ENCODE peak calls at places on chromosomes 6 and 20, in eight cellular contexts. One of them, this sample, is unnamed.

GRCh38 chr6:27267865-27268444 is 20.5 kb downstream of the PRSS16 start:
- DNase-seq in activated CD4-positive, CD25-positive, alpha-beta regulatory T cell: no peak
- DNase-seq in OCI-LY7: no peak
- DNase-seq in iris pigment epithelial cell: no peak
- DNase-seq in lung microvascular endothelial cell: no peak
- DNase-seq in NCI-H510A treated with DMSO at 0.1 percent for 48 hours: no peak
- DNase-seq in posterior vena cava: no peak
- DNase-seq in psoas muscle: no peak
- DNase-seq in this sample: peak

GRCh38 chr20:50226093-50226974 is 35.7 kb downstream of the CEBPB start:
- DNase-seq in activated CD4-positive, CD25-positive, alpha-beta regulatory T cell: no peak
- DNase-seq in NCI-H510A treated with DMSO at 0.1 percent for 48 hours: no peak
- DNase-seq in OCI-LY7: no peak
- DNase-seq in psoas muscle: peak
- DNase-seq in posterior vena cava: peak
- DNase-seq in lung microvascular endothelial cell: no peak
- DNase-seq in iris pigment epithelial cell: peak
- DNase-seq in this sample: no peak

GRCh38 chr6:157759028-157759427 is 64.0 kb upstream of the SNX9 start:
- DNase-seq in OCI-LY7: no peak
- DNase-seq in psoas muscle: no peak
- DNase-seq in NCI-H510A treated with DMSO at 0.1 percent for 48 hours: no peak
- DNase-seq in activated CD4-positive, CD25-positive, alpha-beta regulatory T cell: no peak
- DNase-seq in lung microvascular endothelial cell: no peak
- DNase-seq in iris pigment epithelial cell: no peak
- DNase-seq in posterior vena cava: no peak
- DNase-seq in this sample: no peak

GRCh38 chr20:50305636-50306477 is 115.2 kb downstream of the CEBPB start:
- DNase-seq in OCI-LY7: no peak
- DNase-seq in lung microvascular endothelial cell: peak
- DNase-seq in psoas muscle: peak
- DNase-seq in posterior vena cava: no peak
- DNase-seq in iris pigment epithelial cell: no peak
- DNase-seq in NCI-H510A treated with DMSO at 0.1 percent for 48 hours: peak
- DNase-seq in activated CD4-positive, CD25-positive, alpha-beta regulatory T cell: no peak
- DNase-seq in this sample: no peak

GRCh38 chr6:38567436-38567835 is 72.3 kb downstream of the BTBD9 start:
- DNase-seq in lung microvascular endothelial cell: peak
- DNase-seq in OCI-LY7: no peak
- DNase-seq in iris pigment epithelial cell: peak
- DNase-seq in posterior vena cava: peak
- DNase-seq in psoas muscle: peak
- DNase-seq in activated CD4-positive, CD25-positive, alpha-beta regulatory T cell: no peak
- DNase-seq in NCI-H510A treated with DMSO at 0.1 percent for 48 hours: peak
- DNase-seq in this sample: peak

GRCh38 chr20:41050361-41051019 is 21.9 kb downstream of the TOP1 start:
- DNase-seq in psoas muscle: no peak
- DNase-seq in activated CD4-positive, CD25-positive, alpha-beta regulatory T cell: no peak
- DNase-seq in OCI-LY7: no peak
- DNase-seq in iris pigment epithelial cell: no peak
- DNase-seq in NCI-H510A treated with DMSO at 0.1 percent for 48 hours: no peak
- DNase-seq in posterior vena cava: no peak
- DNase-seq in lung microvascular endothelial cell: no peak
- DNase-seq in this sample: no peak

GRCh38 chr6:108161724-108162282 is 4.0 kb upstream of the NR2E1 start:
- DNase-seq in OCI-LY7: no peak
- DNase-seq in psoas muscle: no peak
- DNase-seq in activated CD4-positive, CD25-positive, alpha-beta regulatory T cell: no peak
- DNase-seq in iris pigment epithelial cell: no peak
- DNase-seq in lung microvascular endothelial cell: no peak
- DNase-seq in NCI-H510A treated with DMSO at 0.1 percent for 48 hours: no peak
- DNase-seq in posterior vena cava: no peak
- DNase-seq in this sample: no peak

GRCh38 chr20:5164645-5165399 is 38.0 kb downstream of the CDS2 start:
- DNase-seq in psoas muscle: no peak
- DNase-seq in iris pigment epithelial cell: no peak
- DNase-seq in posterior vena cava: no peak
- DNase-seq in NCI-H510A treated with DMSO at 0.1 percent for 48 hours: no peak
- DNase-seq in OCI-LY7: no peak
- DNase-seq in lung microvascular endothelial cell: no peak
- DNase-seq in activated CD4-positive, CD25-positive, alpha-beta regulatory T cell: no peak
- DNase-seq in this sample: no peak

GRCh38 chr6:16338577-16339262 is 100.3 kb downstream of the GMPR start:
- DNase-seq in NCI-H510A treated with DMSO at 0.1 percent for 48 hours: no peak
- DNase-seq in lung microvascular endothelial cell: peak
- DNase-seq in posterior vena cava: peak
- DNase-seq in activated CD4-positive, CD25-positive, alpha-beta regulatory T cell: no peak
- DNase-seq in psoas muscle: peak
- DNase-seq in iris pigment epithelial cell: peak
- DNase-seq in OCI-LY7: no peak
- DNase-seq in this sample: no peak

GRCh38 chr6:136609878-136610706 is 59.9 kb upstream of the MAP7 start:
- DNase-seq in activated CD4-positive, CD25-positive, alpha-beta regulatory T cell: no peak
- DNase-seq in posterior vena cava: no peak
- DNase-seq in lung microvascular endothelial cell: peak
- DNase-seq in NCI-H510A treated with DMSO at 0.1 percent for 48 hours: peak
- DNase-seq in psoas muscle: peak
- DNase-seq in iris pigment epithelial cell: peak
- DNase-seq in OCI-LY7: no peak
- DNase-seq in this sample: no peak

GRCh38 chr6:21845018-21845417 is 251.5 kb downstream of the SOX4 start:
- DNase-seq in psoas muscle: no peak
- DNase-seq in posterior vena cava: no peak
- DNase-seq in lung microvascular endothelial cell: peak
- DNase-seq in OCI-LY7: no peak
- DNase-seq in activated CD4-positive, CD25-positive, alpha-beta regulatory T cell: no peak
- DNase-seq in NCI-H510A treated with DMSO at 0.1 percent for 48 hours: peak
- DNase-seq in iris pigment epithelial cell: no peak
- DNase-seq in this sample: no peak

GRCh38 chr20:24917797-24918578 is 31.1 kb upstream of the CST7 start:
- DNase-seq in iris pigment epithelial cell: peak
- DNase-seq in NCI-H510A treated with DMSO at 0.1 percent for 48 hours: peak
- DNase-seq in OCI-LY7: peak
- DNase-seq in lung microvascular endothelial cell: peak
- DNase-seq in activated CD4-positive, CD25-positive, alpha-beta regulatory T cell: peak
- DNase-seq in posterior vena cava: peak
- DNase-seq in psoas muscle: peak
- DNase-seq in this sample: peak

GRCh38 chr6:18390476-18390875 is 3.3 kb downstream of the RNF144B start:
- DNase-seq in activated CD4-positive, CD25-positive, alpha-beta regulatory T cell: no peak
- DNase-seq in NCI-H510A treated with DMSO at 0.1 percent for 48 hours: no peak
- DNase-seq in iris pigment epithelial cell: no peak
- DNase-seq in psoas muscle: no peak
- DNase-seq in OCI-LY7: peak
- DNase-seq in lung microvascular endothelial cell: no peak
- DNase-seq in posterior vena cava: no peak
- DNase-seq in this sample: no peak

GRCh38 chr20:25508083-25508770 is 77.1 kb downstream of the NINL start:
- DNase-seq in NCI-H510A treated with DMSO at 0.1 percent for 48 hours: peak
- DNase-seq in psoas muscle: no peak
- DNase-seq in posterior vena cava: peak
- DNase-seq in OCI-LY7: no peak
- DNase-seq in lung microvascular endothelial cell: peak
- DNase-seq in activated CD4-positive, CD25-positive, alpha-beta regulatory T cell: no peak
- DNase-seq in iris pigment epithelial cell: peak
- DNase-seq in this sample: no peak

GRCh38 chr20:62805365-62805710 is 703 bp downstream of the OGFR start:
- DNase-seq in posterior vena cava: no peak
- DNase-seq in psoas muscle: no peak
- DNase-seq in OCI-LY7: peak
- DNase-seq in activated CD4-positive, CD25-positive, alpha-beta regulatory T cell: no peak
- DNase-seq in NCI-H510A treated with DMSO at 0.1 percent for 48 hours: no peak
- DNase-seq in iris pigment epithelial cell: no peak
- DNase-seq in lung microvascular endothelial cell: peak
- DNase-seq in this sample: no peak

GRCh38 chr6:36337814-36338213 is 1.1 kb upstream of the BNIP5 start:
- DNase-seq in activated CD4-positive, CD25-positive, alpha-beta regulatory T cell: no peak
- DNase-seq in psoas muscle: no peak
- DNase-seq in iris pigment epithelial cell: no peak
- DNase-seq in posterior vena cava: no peak
- DNase-seq in OCI-LY7: no peak
- DNase-seq in NCI-H510A treated with DMSO at 0.1 percent for 48 hours: peak
- DNase-seq in lung microvascular endothelial cell: no peak
- DNase-seq in this sample: no peak